ENCODE peak calls at places on chromosome 19, in five cellular contexts. J, Y, T, X and U are unnamed samples.

GRCh38 chr19:55549500-55550320 is 4.4 kb upstream of the SBK3 start:
- DNase-seq in J (no peak), Y (no peak), T (peak; percentile 61), X (peak; percentile 76), U (peak; percentile 16)

GRCh38 chr19:13401388-13401787 is 104.9 kb downstream of the CACNA1A start:
- DNase-seq in J (no peak), Y (no peak), T (peak; percentile 40), X (peak; percentile 42), U (no peak)

GRCh38 chr19:32407004-32407992 is 1.7 kb downstream of the DPY19L3 start:
- DNase-seq in J (no peak), Y (peak; percentile 82), T (peak; percentile 51), X (peak; percentile 29), U (no peak)

GRCh38 chr19:2694196-2694595 is 8.3 kb downstream of the GNG7 start:
- DNase-seq in J (no peak), Y (no peak), T (no peak), X (no peak), U (no peak)

GRCh38 chr19:57599761-57600383 is at the start of gene ZNF530:
- DNase-seq in J (peak; percentile 77), Y (peak; percentile 97), T (peak; percentile 97), X (peak; percentile 93), U (peak; percentile 77)

GRCh38 chr19:38644719-38645118 is 2.7 kb upstream of the ACTN4 start:
- DNase-seq in J (no peak), Y (no peak), T (no peak), X (no peak), U (no peak)

GRCh38 chr19:13782537-13782936 is 8.3 kb downstream of the C19orf53 start:
- DNase-seq in J (no peak), Y (no peak), T (no peak), X (no peak), U (no peak)

GRCh38 chr19:48959341-48960239 is 4.9 kb downstream of the BAX start:
- DNase-seq in J (no peak), Y (no peak), T (no peak), X (no peak), U (no peak)

GRCh38 chr19:43620061-43621001 is 902 bp upstream of the ZNF428 start:
- DNase-seq in J (no peak), Y (no peak), T (no peak), X (no peak), U (no peak)

GRCh38 chr19:30442715-30443114 is 70.5 kb downstream of the ZNF536 start:
- DNase-seq in J (no peak), Y (no peak), T (no peak), X (no peak), U (no peak)

GRCh38 chr19:30434797-30435594 is 62.8 kb downstream of the ZNF536 start:
- DNase-seq in J (no peak), Y (no peak), T (no peak), X (no peak), U (no peak)

GRCh38 chr19:30439271-30439750 is 67.1 kb downstream of the ZNF536 start:
- DNase-seq in J (no peak), Y (no peak), T (no peak), X (no peak), U (no peak)

GRCh38 chr19:30441011-30441410 is 68.8 kb downstream of the ZNF536 start:
- DNase-seq in J (no peak), Y (no peak), T (no peak), X (no peak), U (no peak)

GRCh38 chr19:30437869-30438268 is 65.7 kb downstream of the ZNF536 start:
- DNase-seq in J (no peak), Y (no peak), T (no peak), X (no peak), U (no peak)
- TF ChIP-seq CTCF in J (no peak), Y (no peak), T (no peak), X (no peak), U (no peak)

GRCh38 chr19:31249217-31249616 is 100.0 kb downstream of the TSHZ3 start:
- DNase-seq in J (no peak), Y (peak; percentile 43), T (no peak), X (no peak), U (no peak)
- TF ChIP-seq CTCF in J (no peak), Y (no peak), T (no peak), X (no peak), U (no peak)

DNA sequence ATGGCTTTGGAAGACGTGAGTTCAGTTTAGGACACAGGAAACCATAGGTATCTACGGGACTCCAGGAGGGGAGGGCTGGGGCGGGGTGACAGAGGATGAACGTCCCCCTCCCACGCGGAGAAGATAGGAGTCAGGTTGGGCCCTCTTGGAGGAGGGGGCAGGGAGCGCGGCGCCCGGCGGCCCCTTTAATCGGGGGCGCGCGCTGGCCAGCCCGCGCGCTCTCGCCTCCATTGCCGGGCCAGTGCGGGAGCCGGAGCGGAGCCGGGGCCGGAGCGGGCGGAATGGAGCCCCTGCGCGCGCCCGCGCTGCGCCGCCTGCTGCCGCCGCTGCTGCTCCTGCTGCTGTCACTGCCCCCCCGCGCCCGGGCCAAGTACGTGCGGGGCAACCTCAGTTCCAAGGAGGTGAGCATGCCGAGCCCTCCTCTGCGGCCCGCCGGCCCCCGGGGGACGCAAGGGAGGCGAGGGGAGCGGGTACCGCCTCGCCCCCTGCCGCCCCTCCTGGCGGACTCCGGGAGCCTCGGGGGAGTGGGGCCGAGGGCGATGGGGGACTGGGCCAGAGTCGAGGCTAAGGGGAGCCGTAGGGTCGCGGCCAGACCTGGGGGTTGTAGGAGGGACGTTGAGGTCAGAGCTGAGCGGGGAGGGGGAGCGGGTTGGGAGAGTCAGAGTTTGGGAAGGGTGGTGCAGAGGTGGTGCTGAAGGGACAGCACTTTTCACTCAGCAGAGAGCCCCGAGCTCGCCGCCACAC is at the start of gene TMEM145:
- DNase-seq in J (no peak), Y (peak; percentile 74), T (peak; percentile 34), X (peak; percentile 53), U (peak; percentile 49)
- TF ChIP-seq CTCF in J (no peak), Y (no peak), T (peak; percentile 14), X (peak; percentile 20), U (peak; percentile 37)

GRCh38 chr19:17469092-17469370 is 1.3 kb upstream of the SLC27A1 start:
- DNase-seq in J (no peak), Y (no peak), T (no peak), X (no peak), U (no peak)

GRCh38 chr19:17471410-17472125 is 1.2 kb downstream of the SLC27A1 start:
- DNase-seq in J (no peak), Y (no peak), T (no peak), X (no peak), U (no peak)

GRCh38 chr19:17468302-17469091 is 1.8 kb upstream of the SLC27A1 start:
- DNase-seq in J (no peak), Y (no peak), T (no peak), X (no peak), U (no peak)

GRCh38 chr19:17469371-17470203 is 737 bp upstream of the SLC27A1 start:
- DNase-seq in J (peak; percentile 77), Y (peak; percentile 99), T (peak; percentile 99), X (peak; percentile 97), U (peak; percentile 81)

DNA sequence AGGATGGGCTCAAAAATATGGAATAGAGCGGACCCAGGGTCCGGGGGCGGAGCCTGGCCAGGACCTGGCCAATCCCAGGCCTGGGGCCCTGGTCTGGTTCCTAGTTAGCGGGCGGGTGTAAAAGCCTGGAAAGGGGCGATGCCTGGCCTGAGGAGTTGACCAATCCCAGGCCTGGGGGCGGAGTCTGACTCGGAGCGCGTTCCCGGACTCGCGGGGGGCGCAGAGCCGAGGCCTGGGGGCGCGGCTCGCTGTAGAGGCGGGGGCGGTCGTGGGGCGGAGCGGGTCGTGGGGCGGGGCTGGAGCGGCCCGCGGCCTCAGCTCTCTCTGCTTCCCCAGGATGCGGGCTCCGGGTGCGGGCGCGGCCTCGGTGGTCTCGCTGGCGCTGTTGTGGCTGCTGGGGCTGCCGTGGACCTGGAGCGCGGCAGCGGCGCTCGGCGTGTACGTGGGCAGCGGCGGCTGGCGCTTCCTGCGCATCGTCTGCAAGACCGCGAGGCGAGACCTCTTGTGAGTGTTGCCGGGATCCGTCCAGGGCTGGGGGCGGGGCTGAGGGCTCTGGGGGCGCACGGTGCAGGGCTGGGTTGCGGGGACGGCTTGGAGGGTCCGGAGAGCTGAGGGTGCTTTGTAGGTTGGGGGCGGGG is at the start of gene SLC27A1:
- DNase-seq in J (peak; percentile 85), Y (peak; percentile 100), T (peak; percentile 99), X (peak; percentile 97), U (peak; percentile 99)
- TF ChIP-seq CTCF in J (no peak), Y (peak; percentile 6), T (no peak), X (no peak), U (no peak)

DNA sequence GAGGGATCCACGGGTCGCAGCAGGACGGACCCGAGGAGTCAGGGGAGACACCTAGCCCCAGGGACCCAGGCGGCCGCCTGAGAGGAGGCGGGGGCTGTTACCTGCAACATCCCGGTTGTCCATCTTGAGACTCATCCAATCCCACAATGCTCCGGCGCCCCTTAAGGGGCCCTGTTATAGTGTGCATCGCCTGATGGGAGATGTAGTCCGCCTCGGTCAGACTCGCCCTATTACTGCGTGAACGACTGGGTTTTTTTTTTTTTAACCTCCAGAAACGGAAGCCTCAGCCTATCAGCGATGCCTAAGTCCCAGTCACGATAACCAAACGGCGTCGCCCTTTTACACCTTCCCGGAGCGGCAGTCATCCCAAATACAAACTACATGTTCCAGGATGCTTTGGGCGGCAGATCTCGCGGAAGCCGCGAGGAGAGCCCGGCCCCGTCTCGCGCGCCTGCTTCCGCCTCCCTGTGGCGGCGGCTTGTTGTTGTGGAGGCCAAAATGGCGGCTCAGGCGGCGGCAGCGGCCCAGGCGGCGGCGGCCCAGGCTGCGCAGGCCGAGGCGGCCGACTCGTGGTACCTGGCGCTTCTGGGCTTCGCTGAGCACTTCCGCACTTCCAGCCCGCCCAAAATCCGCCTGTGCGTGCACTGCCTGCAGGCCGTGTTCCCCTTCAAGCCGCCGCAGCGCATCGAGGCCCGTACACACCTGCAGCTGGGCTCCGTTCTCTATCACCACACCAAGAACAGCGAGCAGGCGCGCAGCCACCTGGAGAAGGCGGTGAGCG is at the start of the genes MAU2 and SUGP1:
- DNase-seq in J (peak; percentile 82), Y (peak; percentile 96), T (peak; percentile 96), X (peak; percentile 96), U (peak; percentile 79)
- TF ChIP-seq CTCF in J (no peak), Y (peak; percentile 50), T (no peak), X (no peak), U (peak; percentile 39)

GRCh38 chr19:45255611-45256157 is 4.6 kb downstream of the MARK4 start:
- DNase-seq in J (no peak), Y (no peak), T (no peak), X (no peak), U (no peak)

GRCh38 chr19:45256836-45257235 is 5.8 kb downstream of the MARK4 start:
- DNase-seq in J (no peak), Y (no peak), T (no peak), X (no peak), U (no peak)

GRCh38 chr19:45251452-45252354 is 632 bp downstream of the MARK4 start:
- DNase-seq in J (peak; percentile 23), Y (peak; percentile 80), T (no peak), X (peak; percentile 40), U (peak; percentile 24)

GRCh38 chr19:45253396-45254027 is 2.4 kb downstream of the MARK4 start:
- DNase-seq in J (no peak), Y (no peak), T (no peak), X (peak; percentile 36), U (no peak)

DNA sequence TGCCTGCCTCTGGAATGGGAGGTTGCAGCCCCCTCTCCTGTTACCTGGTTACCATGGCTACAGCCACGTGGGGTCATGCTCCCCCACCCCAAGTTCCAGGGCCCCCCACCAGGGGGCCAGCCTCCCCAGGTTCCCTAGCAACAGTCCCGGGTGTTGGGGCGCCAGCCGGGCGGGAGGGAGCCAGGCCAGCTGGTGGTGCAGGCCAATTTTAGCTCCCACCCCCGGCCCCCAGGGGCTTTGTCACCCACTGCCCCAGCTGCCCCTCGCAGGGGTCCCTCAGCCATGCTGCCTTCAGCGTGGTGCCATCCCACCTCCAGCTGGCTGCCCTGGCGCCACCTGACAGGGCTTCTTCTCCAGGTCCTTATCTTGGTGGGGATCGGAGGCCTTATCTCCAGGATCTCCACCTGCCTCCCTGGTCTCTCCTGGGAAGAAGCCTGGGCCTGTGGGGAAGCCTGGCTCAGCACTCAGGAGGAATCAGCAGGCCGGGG is 3.0 kb downstream of the MARK4 start:
- DNase-seq in J (no peak), Y (no peak), T (no peak), X (no peak), U (no peak)
- TF ChIP-seq CTCF in J (no peak), Y (no peak), T (peak; percentile 16), X (no peak), U (peak; percentile 46)